ENCODE peak calls at places on chromosomes 7 and 10, in eight cellular contexts. K, T, Q, W, G, M, Y and O are unnamed samples.

GRCh38 chr10:126065751-126066150 is 169.4 kb downstream of the FANK1 start:
- DNase-seq in Y (no peak), Q (no peak), K (no peak), G (no peak), W (no peak), M (no peak), T (no peak), O (no peak)

GRCh38 chr10:84407390-84408049 is 79.1 kb downstream of the CCSER2 start:
- DNase-seq in K (no peak), Y (no peak), T (no peak), Q (no peak), M (no peak), W (no peak), G (no peak), O (no peak)

GRCh38 chr7:105009667-105010537 is 4.1 kb upstream of the KMT2E start:
- DNase-seq in M (no peak), T (no peak), W (no peak), Q (no peak), Y (no peak), K (no peak), G (no peak), O (no peak)

GRCh38 chr7:117902314-117902889 is 29.2 kb upstream of the CTTNBP2 start:
- DNase-seq in Q (no peak), W (no peak), M (no peak), G (no peak), Y (no peak), K (no peak), T (no peak), O (no peak)

GRCh38 chr7:92835851-92836488 is 403 bp downstream of the CDK6 start:
- DNase-seq in M (peak), T (peak), Y (peak), K (no peak), G (peak), W (no peak), Q (peak), O (no peak)

GRCh38 chr7:158924956-158925355 is 68.6 kb downstream of the DYNC2I1 start:
- DNase-seq in Y (peak), T (no peak), Q (no peak), G (no peak), K (no peak), M (no peak), W (no peak), O (no peak)

GRCh38 chr7:114533151-114533550 is 118.5 kb downstream of the FOXP2 start:
- DNase-seq in Y (no peak), W (no peak), Q (no peak), G (no peak), M (no peak), K (no peak), T (no peak), O (no peak)

GRCh38 chr10:96309631-96310358 is 5.6 kb downstream of the DNTT start:
- DNase-seq in W (no peak), T (no peak), Q (no peak), G (no peak), M (no peak), K (no peak), Y (no peak), O (no peak)

GRCh38 chr7:25025218-25025671 is 45.3 kb upstream of the OSBPL3 start:
- DNase-seq in W (peak), Y (peak), Q (no peak), T (no peak), G (no peak), K (no peak), M (no peak), O (no peak)

GRCh38 chr10:49620286-49620810 is 6.5 kb downstream of the CHAT start:
- DNase-seq in Q (peak), T (no peak), Y (no peak), K (no peak), M (peak), W (no peak), G (no peak), O (no peak)

GRCh38 chr7:14751461-14751860 is 151.1 kb downstream of the DGKB start:
- DNase-seq in G (no peak), M (no peak), Q (no peak), K (no peak), Y (no peak), T (no peak), W (no peak), O (no peak)